ENCODE peak calls at places on chromosome 5, in nine cellular contexts. Q is OCI-LY7, C is heart right ventricle, P is left ventricle myocardium inferior, G is H1, J is ascending aorta, U is BE2C, I is ovary, B is mammary epithelial cell. S is an unnamed sample.
A peak's percentile ranks its signal among the peaks of the same experiment; 100 is the strongest.

GRCh38 chr5:131810510-131811249 is 13.9 kb upstream of the FNIP1 start:
- DNase-seq in Q (peak; percentile 13), C (no peak), P (no peak), G (no peak), J (no peak), U (peak; percentile 20), I (no peak), B (no peak), S (no peak)

GRCh38 chr5:135332519-135333150 is 66.4 kb downstream of the MACROH2A1 start:
- DNase-seq in Q (peak; percentile 56), C (no peak), P (no peak), G (no peak), J (no peak), U (no peak), I (no peak), B (peak; percentile 36), S (peak; percentile 33)

GRCh38 chr5:141180313-141180712 is 1.9 kb upstream of the PCDHB16 start:
- DNase-seq in Q (no peak), C (no peak), P (no peak), G (no peak), J (no peak), U (no peak), I (no peak), B (no peak), S (no peak)

GRCh38 chr5:109900911-109901627 is 211.3 kb downstream of the MAN2A1 start:
- DNase-seq in Q (no peak), C (no peak), P (no peak), G (no peak), J (no peak), U (no peak), I (no peak), B (no peak), S (no peak)

GRCh38 chr5:122845253-122846050 is at the start of gene SNX24:
- DNase-seq in Q (peak; percentile 81), C (peak; percentile 84), P (peak; percentile 85), G (peak; percentile 33), J (peak; percentile 55), U (peak; percentile 78), I (peak; percentile 80), B (peak; percentile 74), S (peak; percentile 35)

GRCh38 chr5:143560378-143560777 is 156.9 kb upstream of the NR3C1 start:
- DNase-seq in Q (no peak), C (no peak), P (no peak), G (no peak), J (no peak), U (no peak), I (no peak), B (no peak), S (no peak)

GRCh38 chr5:163915481-163915961 is 410.1 kb downstream of the MAT2B start:
- DNase-seq in Q (peak; percentile 93), C (no peak), P (no peak), G (no peak), J (no peak), U (no peak), I (no peak), B (no peak), S (no peak)

GRCh38 chr5:163653526-163653925 is 148.1 kb downstream of the MAT2B start:
- DNase-seq in Q (no peak), C (no peak), P (no peak), G (no peak), J (no peak), U (peak; percentile 23), I (no peak), B (no peak), S (no peak)

GRCh38 chr5:16855475-16855874 is 80.6 kb downstream of the MYO10 start:
- DNase-seq in Q (no peak), C (no peak), P (no peak), G (no peak), J (no peak), U (peak; percentile 52), I (no peak), B (no peak), S (no peak)

GRCh38 chr5:66238435-66238834 is 94.3 kb downstream of the SREK1 start:
- DNase-seq in Q (no peak), C (no peak), P (no peak), G (no peak), J (no peak), U (no peak), I (no peak), B (no peak), S (no peak)

GRCh38 chr5:57103317-57103907 is 70.4 kb upstream of the GPBP1 start:
- DNase-seq in Q (no peak), C (no peak), P (no peak), G (no peak), J (no peak), U (no peak), I (no peak), B (no peak), S (no peak)

GRCh38 chr5:67077296-67077695 is 119.3 kb downstream of the CD180 start:
- DNase-seq in Q (no peak), C (no peak), P (no peak), G (no peak), J (no peak), U (no peak), I (no peak), B (no peak), S (no peak)

GRCh38 chr5:61277190-61277589 is 54.9 kb upstream of the ZSWIM6 start:
- DNase-seq in Q (no peak), C (no peak), P (no peak), G (no peak), J (no peak), U (no peak), I (no peak), B (no peak), S (peak; percentile 29)

GRCh38 chr5:67640011-67640410 is 443.4 kb upstream of the CD180 start:
- DNase-seq in Q (no peak), C (no peak), P (no peak), G (no peak), J (no peak), U (no peak), I (no peak), B (no peak), S (no peak)

DNA sequence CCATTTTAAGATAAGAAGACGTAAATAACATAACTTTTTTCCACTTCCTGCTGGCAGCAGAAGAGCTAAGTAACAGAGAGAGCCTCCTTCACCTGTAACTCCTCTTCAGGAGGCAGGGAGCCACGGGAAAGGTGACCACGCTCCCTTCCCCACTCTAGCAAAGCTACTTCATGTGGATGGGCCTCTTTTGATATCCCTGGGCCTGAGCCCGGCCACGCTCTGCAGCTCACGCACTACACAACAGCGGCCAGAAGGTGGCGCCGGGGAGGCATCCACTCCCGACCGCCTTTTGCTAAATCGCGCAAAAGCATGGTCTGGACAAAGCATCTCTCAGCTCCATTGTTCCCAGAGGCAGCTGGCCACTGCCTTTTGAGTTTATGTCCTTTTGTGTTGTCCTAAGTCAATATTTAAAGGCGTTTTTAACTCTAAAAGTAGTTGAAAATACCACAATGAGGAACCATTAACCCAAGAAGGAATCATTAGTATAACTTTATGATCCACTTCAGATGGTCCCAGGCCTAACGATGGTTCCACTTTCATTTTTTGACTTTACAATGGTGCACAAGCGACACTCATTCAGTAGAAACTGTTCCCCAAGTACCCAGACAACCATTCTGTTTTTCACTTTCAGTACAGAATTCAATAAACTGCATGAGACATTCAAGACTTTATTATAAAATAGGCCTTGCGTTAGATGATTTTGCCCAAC is 23.6 kb downstream of the CMBL start:
- DNase-seq in Q (peak; percentile 87), C (peak; percentile 86), P (peak; percentile 83), G (peak; percentile 47), J (peak; percentile 16), U (peak; percentile 90), I (peak; percentile 79), B (peak; percentile 59), S (peak; percentile 78)
- H3K4me3 ChIP-seq in Q (peak overlapping the region; percentile 30), C (no peak overlapping the region), P (no peak overlapping the region), G (no peak overlapping the region), J (no peak overlapping the region), U (no peak overlapping the region), I (no peak overlapping the region), B (no peak overlapping the region), S (no peak overlapping the region)

GRCh38 chr5:8070138-8070537 is 201.2 kb downstream of the MTRR start:
- DNase-seq in Q (no peak), C (no peak), P (no peak), G (no peak), J (no peak), U (no peak), I (no peak), B (no peak), S (no peak)
- TF ChIP-seq CTCF in Q (no peak), C (no peak), P (no peak), G (no peak), J (no peak), U (no peak), I (no peak), B (no peak), S (no peak)

GRCh38 chr5:151106073-151106472 is 25.2 kb upstream of the TNIP1 start:
- DNase-seq in Q (no peak), C (no peak), P (no peak), G (no peak), J (no peak), U (no peak), I (no peak), B (no peak), S (no peak)
- H3K36me3 ChIP-seq in Q (peaks cover 9% of the 10 kb centered on the region), C (no peaks in the 10 kb centered on the region), P (peaks cover 92% of the 10 kb centered on the region), G (peaks cover 8% of the 10 kb centered on the region), J (peaks cover 100% of the 10 kb centered on the region), U (peaks cover 3% of the 10 kb centered on the region), I (no peaks in the 10 kb centered on the region), B (peaks cover 2% of the 10 kb centered on the region), S (peaks cover 96% of the 10 kb centered on the region)

GRCh38 chr5:139638090-139638735 is 9.9 kb upstream of the CXXC5 start:
- DNase-seq in Q (peak; percentile 81), C (peak; percentile 86), P (peak; percentile 87), G (no peak), J (no peak), U (peak; percentile 81), I (peak; percentile 62), B (no peak), S (no peak)

GRCh38 chr5:139636975-139637408 is 11.2 kb upstream of the CXXC5 start:
- DNase-seq in Q (no peak), C (no peak), P (no peak), G (no peak), J (no peak), U (no peak), I (no peak), B (peak; percentile 83), S (no peak)

GRCh38 chr5:139638736-139639618 is 9.2 kb upstream of the CXXC5 start:
- DNase-seq in Q (peak; percentile 53), C (no peak), P (no peak), G (no peak), J (no peak), U (peak; percentile 82), I (no peak), B (no peak), S (no peak)

GRCh38 chr5:139636207-139636792 is 11.8 kb upstream of the CXXC5 start:
- DNase-seq in Q (peak; percentile 98), C (no peak), P (no peak), G (no peak), J (no peak), U (no peak), I (no peak), B (peak; percentile 48), S (no peak)

DNA sequence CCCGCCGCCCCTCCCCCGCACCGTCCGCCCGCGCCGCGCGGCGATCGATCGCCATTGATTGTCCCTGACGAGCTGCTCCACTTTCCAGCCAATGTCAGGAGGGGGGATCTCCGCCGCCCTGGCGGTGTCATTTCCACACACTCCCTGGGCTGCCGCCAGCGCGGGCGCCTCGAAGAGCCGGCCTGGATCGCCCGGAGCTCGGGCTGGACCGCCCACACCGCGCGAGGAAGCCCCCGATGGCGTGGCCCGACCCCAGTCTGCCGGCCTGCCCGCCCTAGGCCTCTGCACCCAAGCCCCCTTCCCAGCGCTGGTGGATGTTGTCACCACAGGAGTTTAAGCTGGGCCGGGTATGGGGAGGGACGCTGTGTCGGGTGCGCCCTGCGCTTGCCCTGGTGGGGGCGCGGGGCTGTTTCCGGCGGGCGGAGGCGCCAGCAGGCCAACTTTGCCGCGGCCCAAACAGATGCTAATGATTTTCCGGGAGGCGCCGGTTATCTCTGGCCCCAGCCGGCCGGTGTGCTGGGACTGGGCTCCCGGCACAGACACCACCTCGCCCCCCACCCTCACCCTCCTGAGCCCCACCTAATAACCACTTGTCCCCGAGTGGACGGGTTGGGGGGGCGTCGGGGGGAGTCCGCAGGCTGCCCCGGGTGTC is 10.6 kb upstream of the CXXC5 start:
- DNase-seq in Q (peak; percentile 80), C (peak; percentile 90), P (peak; percentile 89), G (no peak), J (no peak), U (peak; percentile 89), I (peak; percentile 64), B (peak; percentile 46), S (no peak)
- H3K4me3 ChIP-seq in Q (peak overlapping the region; percentile 64), C (peak overlapping the region; percentile 65), P (peak overlapping the region; percentile 68), G (peak overlapping the region; percentile 36), J (peak overlapping the region; percentile 56), U (peak overlapping the region; percentile 45), I (peak overlapping the region; percentile 47), B (peak overlapping the region; percentile 27), S (peak overlapping the region; percentile 53)